ENCODE peak calls at places on chromosome 5, in six cellular contexts. X, D, W, G, U and N are unnamed samples.

GRCh38 chr5:43515678-43516048 is 715 bp upstream of the C5orf34 start:
- DNase-seq in X (no peak), G (no peak), W (no peak), U (no peak), D (peak), N (no peak)

GRCh38 chr5:140549237-140550144 is 2.0 kb downstream of the EIF4EBP3 start:
- DNase-seq in X (peak), G (no peak), W (peak), D (peak), U (no peak), N (no peak)

GRCh38 chr5:100479079-100479688 is 56.0 kb upstream of the FAM174A start:
- DNase-seq in X (no peak), U (peak), W (no peak), G (no peak), D (peak), N (no peak)

GRCh38 chr5:64654184-64654938 is 35.9 kb upstream of the SHISAL2B start:
- DNase-seq in U (no peak), G (no peak), W (no peak), D (no peak), X (no peak), N (no peak)

GRCh38 chr5:27234916-27235315 is 196.5 kb upstream of the CDH9 start:
- DNase-seq in G (no peak), D (no peak), X (no peak), W (no peak), U (no peak), N (no peak)

GRCh38 chr5:73321757-73322452 is 126.7 kb downstream of the FOXD1 start:
- DNase-seq in W (no peak), D (no peak), X (peak), U (no peak), G (no peak), N (no peak)

GRCh38 chr5:179321206-179321987 is 23.9 kb downstream of the ADAMTS2 start:
- DNase-seq in X (no peak), G (peak), U (no peak), W (peak), D (no peak), N (peak)

GRCh38 chr5:93162201-93162654 is 418.8 kb downstream of the NR2F1-AS1 start:
- DNase-seq in D (no peak), G (no peak), U (no peak), W (no peak), X (peak), N (no peak)

GRCh38 chr5:150615141-150615699 is 25.2 kb upstream of the SYNPO start:
- DNase-seq in D (no peak), U (no peak), X (peak), W (peak), G (no peak), N (no peak)

GRCh38 chr5:4511996-4512656 is 628.0 kb upstream of the ADAMTS16 start:
- DNase-seq in U (no peak), D (peak), X (no peak), W (no peak), G (peak), N (peak)

GRCh38 chr5:40033411-40033810 is 608.6 kb upstream of the DAB2 start:
- DNase-seq in W (no peak), U (no peak), G (no peak), X (no peak), D (no peak), N (no peak)

GRCh38 chr5:8842906-8843590 is 702.8 kb downstream of the SEMA5A start:
- DNase-seq in W (no peak), G (no peak), D (peak), X (peak), U (no peak), N (no peak)
- TF ChIP-seq CTCF in W (no peak), G (no peak), D (peak), X (peak), U (no peak), N (no peak)

DNA sequence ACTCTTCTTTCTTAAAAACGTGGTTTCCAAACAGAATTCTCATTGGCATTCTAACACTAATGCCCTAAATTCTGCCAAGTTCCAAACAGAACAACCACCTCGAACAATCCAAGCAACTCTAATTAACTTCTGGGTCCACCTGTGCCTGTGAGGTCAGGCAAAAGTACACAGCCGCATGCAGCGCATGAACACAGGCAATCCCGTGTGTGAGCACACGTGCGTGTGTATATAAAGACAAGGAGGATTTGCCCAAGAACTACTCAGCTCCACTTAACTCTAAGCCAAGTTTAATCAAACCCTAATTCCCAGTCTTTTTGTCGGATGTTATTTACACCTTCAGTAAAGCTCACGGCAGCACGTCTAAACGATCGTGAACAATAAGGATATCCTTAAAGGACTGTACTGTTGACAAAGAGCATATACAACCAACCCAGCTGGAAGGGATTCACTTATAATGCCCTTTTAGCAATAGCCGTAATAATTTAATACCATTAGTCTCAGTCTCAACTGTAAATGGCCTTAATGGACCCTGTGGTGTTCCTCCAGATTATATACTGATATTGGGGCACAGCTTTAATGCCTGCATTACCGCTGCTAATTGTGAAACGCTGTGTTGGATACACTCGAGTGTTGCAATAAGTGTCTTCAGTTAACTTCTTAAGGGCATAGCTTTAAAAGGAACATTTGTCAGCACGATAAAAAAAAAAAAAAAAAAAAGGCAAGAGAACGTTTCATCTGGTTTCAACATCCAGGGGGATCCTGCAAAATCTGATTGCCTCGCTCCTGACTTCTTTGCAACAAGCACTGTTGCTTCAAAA is 78.1 kb downstream of the EBF1 start:
- DNase-seq in U (no peak), G (no peak), X (peak), D (no peak), W (no peak), N (no peak)
- H3K4me3 ChIP-seq in U (no peak), G (no peak), X (peak), D (no peak), W (peak), N (no peak)

DNA sequence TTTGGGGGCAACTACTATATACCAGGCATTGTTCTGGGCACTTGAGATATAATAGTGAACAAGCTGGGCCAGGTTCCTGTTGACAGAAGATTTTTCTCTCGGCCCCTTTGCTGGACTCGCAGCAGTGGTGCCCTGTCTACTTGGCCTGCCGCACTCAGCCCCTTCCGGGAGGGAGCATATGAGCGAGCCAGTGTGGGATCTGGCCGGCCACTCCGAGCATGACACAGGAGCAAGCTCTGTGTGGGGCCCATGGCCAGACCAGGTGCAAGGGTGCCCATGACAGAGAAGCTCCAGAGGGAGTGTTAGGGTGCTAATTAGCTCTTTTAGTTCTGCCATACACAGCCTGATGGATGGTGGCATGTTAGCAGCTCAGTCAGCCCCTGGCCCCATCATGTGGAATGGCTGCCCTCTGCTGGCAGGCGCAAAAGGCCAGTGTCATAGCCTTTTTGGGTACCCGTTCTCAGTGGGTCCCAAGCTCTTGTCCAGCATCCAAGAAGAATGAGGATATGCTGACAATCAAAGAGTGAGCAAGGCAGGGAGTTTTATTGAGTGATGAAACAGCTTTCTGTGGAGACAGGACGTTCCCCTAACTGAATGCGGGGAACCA is 9.3 kb upstream of the KIF4B start:
- DNase-seq in X (peak), W (no peak), U (no peak), G (no peak), D (peak), N (no peak)
- TF ChIP-seq CTCF in X (peak), W (peak), U (peak), G (no peak), D (peak), N (peak)

GRCh38 chr5:178234753-178235599 is 2.4 kb upstream of the PHYKPL start:
- DNase-seq in W (peak), U (no peak), D (peak), G (peak), X (peak), N (peak)
- H3K4me3 ChIP-seq in W (no peak), U (no peak), D (no peak), G (no peak), X (no peak), N (no peak)

GRCh38 chr5:143968071-143968878 is 156.3 kb downstream of the HMHB1 start:
- DNase-seq in X (peak), G (no peak), U (peak), W (no peak), D (peak), N (no peak)
- TF ChIP-seq CTCF in X (peak), G (no peak), U (peak), W (peak), D (peak), N (no peak)

DNA sequence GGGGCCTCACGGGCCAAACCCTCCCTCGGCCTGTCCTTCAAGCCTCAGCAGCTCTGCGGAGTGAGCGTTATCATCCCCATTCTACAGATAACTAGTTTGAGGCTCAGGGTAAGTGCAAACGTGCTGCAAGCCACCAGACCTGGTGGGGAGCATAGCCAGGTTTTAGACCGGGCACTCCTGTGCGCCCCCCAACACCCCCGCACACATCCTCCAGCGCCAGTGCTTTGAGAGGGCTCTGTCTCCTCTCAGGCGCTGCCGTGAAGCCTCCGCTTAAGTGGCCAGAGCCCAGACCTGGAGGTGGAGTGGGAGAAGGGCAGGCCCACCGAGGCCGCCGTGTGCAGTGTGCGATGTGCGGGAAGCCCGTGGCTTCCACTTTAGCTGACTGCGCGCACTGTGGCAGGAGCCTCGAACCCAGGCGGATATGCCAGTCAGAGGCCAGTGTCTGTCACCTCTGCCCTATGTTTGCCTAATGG is 1.6 kb upstream of the MGAT1 start:
- DNase-seq in U (no peak), W (no peak), D (no peak), G (no peak), X (no peak), N (no peak)
- H3K4me3 ChIP-seq in U (peak), W (peak), D (no peak), G (no peak), X (no peak), N (peak)

GRCh38 chr5:83590966-83591365 is 119.4 kb downstream of the VCAN start:
- DNase-seq in U (no peak), G (no peak), D (no peak), W (no peak), X (no peak), N (no peak)

GRCh38 chr5:83589786-83590185 is 118.2 kb downstream of the VCAN start:
- DNase-seq in X (no peak), G (no peak), W (no peak), U (no peak), D (no peak), N (no peak)

GRCh38 chr5:83595217-83595616 is 123.7 kb downstream of the VCAN start:
- DNase-seq in W (no peak), X (no peak), D (no peak), G (no peak), U (no peak), N (no peak)
- TF ChIP-seq CTCF in W (no peak), X (peak), D (no peak), G (no peak), U (no peak), N (no peak)